ENCODE peak calls at places on chromosomes 4 and X, in seven cellular contexts. O is prostate gland, I is heart left ventricle, R is left lung, N is right lobe of liver, J is H9, E is endodermal cell. Z is an unnamed sample. For H3K4me1, the result is how much of the 10 kb centered on the place peaks cover.

GRCh38 chr4:157664726-157665125 is 444.2 kb downstream of the GRIA2 start:
- DNase-seq in O (no peak), I (no peak), R (no peak), N (no peak), J (no peak), E (no peak), Z (no peak)

GRCh38 chr4:5988086-5988845 is 30.0 kb downstream of the C4orf50 start:
- DNase-seq in O (no peak), I (no peak), R (no peak), N (no peak), J (peak), E (peak), Z (no peak)

GRCh38 chr4:140704964-140705363 is 51.2 kb downstream of the TBC1D9 start:
- DNase-seq in O (no peak), I (no peak), R (no peak), N (no peak), J (no peak), E (no peak), Z (no peak)

GRCh38 chr4:153684182-153685073 is at the start of gene TLR2:
- DNase-seq in O (peak), I (peak), R (peak), N (peak), J (peak), E (peak), Z (peak)

GRCh38 chrX:71606536-71607216 is 11.6 kb downstream of the CXCR3 start:
- DNase-seq in O (no peak), I (no peak), R (no peak), N (no peak), J (no peak), E (no peak), Z (no peak)

GRCh38 chr4:147409350-147409749 is 71.5 kb upstream of the EDNRA start:
- DNase-seq in O (no peak), I (no peak), R (no peak), N (no peak), J (no peak), E (no peak), Z (no peak)

GRCh38 chr4:14749910-14750309 is 252.4 kb upstream of the CPEB2 start:
- DNase-seq in O (peak), I (no peak), R (peak), N (no peak), J (peak), E (peak), Z (peak)

GRCh38 chrX:35890699-35891098 is 28.8 kb upstream of the CFAP47 start:
- DNase-seq in O (peak), I (no peak), R (no peak), N (no peak), J (peak), E (peak), Z (no peak)

GRCh38 chrX:78747471-78747870 is at the start of gene LPAR4:
- DNase-seq in O (no peak), I (no peak), R (no peak), N (no peak), J (peak), E (peak), Z (no peak)

GRCh38 chr4:150402968-150403367 is 179.0 kb upstream of the MAB21L2 start:
- DNase-seq in O (no peak), I (peak), R (peak), N (peak), J (no peak), E (peak), Z (peak)

GRCh38 chrX:154488336-154489075 is 1.9 kb downstream of the SLC10A3 start:
- DNase-seq in O (no peak), I (no peak), R (no peak), N (no peak), J (no peak), E (no peak), Z (no peak)

GRCh38 chr4:147799986-147800555 is 68.2 kb downstream of the ARHGAP10 start:
- DNase-seq in O (no peak), I (no peak), R (no peak), N (no peak), J (no peak), E (no peak), Z (no peak)

GRCh38 chr4:101931619-101932018 is 141.1 kb downstream of the BANK1 start:
- DNase-seq in O (no peak), I (no peak), R (no peak), N (no peak), J (no peak), E (no peak), Z (no peak)

GRCh38 chrX:373641-374471 is 12.9 kb downstream of the PPP2R3B start:
- DNase-seq in O (peak), I (no peak), R (no peak), N (no peak), J (peak), E (peak), Z (peak)

GRCh38 chrX:70032797-70033196 is 16.9 kb downstream of the AWAT2 start:
- DNase-seq in O (no peak), I (no peak), R (no peak), N (no peak), J (no peak), E (no peak), Z (no peak)

GRCh38 chr4:156971623-156972369 is at the start of gene PDGFC:
- DNase-seq in O (peak), I (peak), R (peak), N (peak), J (peak), E (peak), Z (peak)

GRCh38 chrX:66728818-66729271 is 90.0 kb upstream of the EDA2R start:
- DNase-seq in O (peak), I (peak), R (peak), N (no peak), J (peak), E (peak), Z (peak)

GRCh38 chr4:90542216-90542615 is 415.0 kb downstream of the CCSER1 start:
- DNase-seq in O (no peak), I (no peak), R (no peak), N (no peak), J (no peak), E (no peak), Z (no peak)

GRCh38 chr4:879730-880079 is 52.4 kb downstream of the GAK start:
- DNase-seq in O (no peak), I (no peak), R (no peak), N (no peak), J (no peak), E (no peak), Z (no peak)

GRCh38 chr4:2787230-2788100 is 5.4 kb upstream of the SH3BP2 start:
- DNase-seq in O (no peak), I (peak), R (peak), N (peak), J (peak), E (peak), Z (no peak)

GRCh38 chrX:24594531-24594930 is 52.6 kb downstream of the PCYT1B start:
- DNase-seq in O (no peak), I (no peak), R (no peak), N (no peak), J (no peak), E (no peak), Z (no peak)

GRCh38 chrX:55201930-55202579 is 18.1 kb upstream of the PAGE5 start:
- DNase-seq in O (no peak), I (no peak), R (no peak), N (no peak), J (no peak), E (no peak), Z (no peak)

GRCh38 chr4:5280845-5281244 is 229.6 kb downstream of the STK32B start:
- DNase-seq in O (no peak), I (no peak), R (no peak), N (no peak), J (no peak), E (no peak), Z (no peak)

GRCh38 chr4:73053076-73053475 is 16.4 kb downstream of the COX18 start:
- DNase-seq in O (no peak), I (no peak), R (no peak), N (no peak), J (no peak), E (no peak), Z (no peak)

GRCh38 chrX:69387559-69388487 is 116.3 kb upstream of the NALF2 start:
- DNase-seq in O (peak), I (no peak), R (peak), N (peak), J (peak), E (peak), Z (peak)

GRCh38 chr4:83516042-83516772 is 19.7 kb upstream of the GPAT3 start:
- DNase-seq in O (no peak), I (no peak), R (no peak), N (no peak), J (no peak), E (no peak), Z (no peak)

GRCh38 chr4:47686294-47686872 is 151.5 kb downstream of the CORIN start:
- DNase-seq in O (peak), I (peak), R (peak), N (peak), J (peak), E (peak), Z (peak)

GRCh38 chr4:159352609-159353008 is 249.7 kb downstream of the RAPGEF2 start:
- DNase-seq in O (no peak), I (no peak), R (no peak), N (no peak), J (no peak), E (no peak), Z (no peak)

GRCh38 chrX:119008122-119008744 is 33.8 kb downstream of the LONRF3 start:
- DNase-seq in O (peak), I (no peak), R (no peak), N (no peak), J (no peak), E (peak), Z (no peak)

GRCh38 chr4:36332023-36332781 is 50.8 kb downstream of the DTHD1 start:
- DNase-seq in O (no peak), I (no peak), R (no peak), N (no peak), J (no peak), E (no peak), Z (no peak)

GRCh38 chr4:189740873-189741272 is 199.8 kb upstream of the FRG1 start:
- DNase-seq in O (no peak), I (no peak), R (no peak), N (no peak), J (no peak), E (no peak), Z (no peak)

GRCh38 chr4:108029321-108029720 is 39.6 kb downstream of the HADH start:
- DNase-seq in O (no peak), I (no peak), R (no peak), N (no peak), J (no peak), E (no peak), Z (no peak)

GRCh38 chrX:9816094-9816700 is 30.0 kb downstream of the SHROOM2 start:
- DNase-seq in O (no peak), I (no peak), R (no peak), N (no peak), J (no peak), E (no peak), Z (no peak)

GRCh38 chr4:145830699-145831098 is 107.9 kb downstream of the ZNF827 start:
- DNase-seq in O (no peak), I (no peak), R (no peak), N (no peak), J (no peak), E (no peak), Z (no peak)

GRCh38 chrX:48520976-48521352 is 644 bp upstream of the EBP start:
- DNase-seq in O (no peak), I (no peak), R (peak), N (no peak), J (peak), E (no peak), Z (no peak)

GRCh38 chr4:66048861-66049260 is 378.6 kb upstream of the EPHA5 start:
- DNase-seq in O (no peak), I (no peak), R (no peak), N (no peak), J (no peak), E (no peak), Z (no peak)

GRCh38 chr4:6855692-6856297 is 53.8 kb upstream of the TBC1D14 start:
- DNase-seq in O (no peak), I (no peak), R (no peak), N (no peak), J (no peak), E (no peak), Z (no peak)

GRCh38 chrX:55452825-55453124 is 848 bp downstream of the MAGEH1 start:
- DNase-seq in O (no peak), I (no peak), R (no peak), N (no peak), J (no peak), E (no peak), Z (no peak)

GRCh38 chr4:8157496-8157895 is 1.1 kb downstream of the ABLIM2 start:
- DNase-seq in O (no peak), I (peak), R (no peak), N (no peak), J (peak), E (no peak), Z (peak)
- TF ChIP-seq CTCF in O (no peak), I (no peak), R (no peak), N (no peak), J (no peak), E (no peak), Z (no peak)

DNA sequence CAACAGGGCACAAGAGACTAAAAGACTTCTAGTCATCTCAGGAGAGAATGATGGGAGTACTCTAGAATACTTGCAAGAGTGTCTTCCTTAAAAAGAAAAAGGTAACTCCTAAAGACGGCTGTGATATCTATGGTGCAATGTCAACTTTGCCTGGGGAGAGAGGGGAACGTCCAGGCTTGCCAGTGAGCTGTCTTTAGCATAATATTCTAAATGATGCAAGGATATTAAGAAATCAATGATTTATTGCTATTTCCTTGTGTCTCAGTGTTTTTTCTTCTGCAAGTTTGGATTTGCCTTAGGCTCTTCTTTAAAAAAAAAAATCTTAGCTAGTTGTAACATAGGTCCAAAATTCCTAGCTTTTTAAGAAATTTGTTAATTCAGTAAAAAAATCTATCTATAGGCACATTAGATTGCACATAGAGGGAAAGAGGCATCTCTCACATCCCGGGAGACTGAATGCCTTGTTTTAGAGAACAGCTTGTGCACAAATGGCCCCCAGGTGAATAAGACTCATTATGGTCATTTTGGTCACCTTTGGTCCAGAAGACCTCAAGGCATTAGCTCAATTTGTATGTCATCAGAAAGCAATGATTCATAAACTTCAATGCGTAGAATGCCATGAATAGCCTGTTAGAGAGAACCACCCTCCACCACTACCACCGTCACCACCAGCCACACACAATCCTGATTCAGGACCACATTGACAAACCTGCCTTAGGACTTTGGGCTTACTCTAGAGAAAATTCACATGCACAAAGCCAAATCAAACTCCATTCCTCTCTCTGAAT is 104.1 kb downstream of the PALLD start:
- DNase-seq in O (peak), I (no peak), R (no peak), N (no peak), J (no peak), E (no peak), Z (no peak)
- H3K4me1 ChIP-seq in O (under half), I (under half), R (under half), N (under half), J (under half), E (under half), Z (half or more)

GRCh38 chrX:106932960-106933537 is 12.8 kb downstream of the CLDN2 start:
- DNase-seq in O (no peak), I (no peak), R (no peak), N (no peak), J (no peak), E (no peak), Z (no peak)

GRCh38 chrX:106932492-106932923 is 12.3 kb downstream of the CLDN2 start:
- DNase-seq in O (no peak), I (no peak), R (no peak), N (no peak), J (no peak), E (no peak), Z (no peak)

GRCh38 chrX:106935175-106935574 is 15.0 kb downstream of the CLDN2 start:
- DNase-seq in O (no peak), I (no peak), R (no peak), N (no peak), J (no peak), E (no peak), Z (no peak)

GRCh38 chrX:106931831-106932491 is 11.8 kb downstream of the CLDN2 start:
- DNase-seq in O (no peak), I (no peak), R (no peak), N (no peak), J (no peak), E (no peak), Z (no peak)

DNA sequence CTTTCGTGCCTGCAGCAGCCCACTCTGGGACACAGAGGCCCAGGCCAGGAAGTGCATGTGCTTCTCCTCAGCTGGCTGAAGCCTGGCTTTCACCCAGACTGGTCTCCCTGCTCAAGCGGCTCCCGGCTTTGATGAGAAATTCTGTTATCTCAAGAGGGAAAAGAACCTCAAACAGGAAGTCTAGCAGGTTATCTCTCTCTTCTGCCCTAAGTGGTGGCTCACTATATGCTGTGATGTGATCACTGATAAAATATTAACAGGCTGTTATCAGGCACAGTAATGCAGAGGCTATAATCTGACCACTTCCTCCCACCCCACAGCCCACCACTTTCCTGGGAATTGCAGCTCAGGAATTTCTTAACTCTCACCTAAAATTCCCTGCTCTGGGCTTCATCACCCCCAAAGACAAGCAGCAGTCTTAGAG is 13.3 kb downstream of the CLDN2 start:
- DNase-seq in O (no peak), I (no peak), R (peak), N (no peak), J (no peak), E (peak), Z (peak)
- H3K27ac ChIP-seq in O (no peak), I (no peak), R (no peak), N (peak), J (no peak), E (no peak), Z (no peak)

GRCh38 chrX:139759637-139760036 is 51.7 kb upstream of the MCF2 start:
- DNase-seq in O (no peak), I (no peak), R (no peak), N (no peak), J (no peak), E (peak), Z (no peak)
- TF ChIP-seq CTCF in O (no peak), I (peak), R (no peak), N (peak), J (peak), E (peak), Z (peak)

GRCh38 chr4:39620551-39620950 is 18.1 kb downstream of the SMIM14 start:
- DNase-seq in O (no peak), I (no peak), R (no peak), N (no peak), J (no peak), E (no peak), Z (no peak)

GRCh38 chr4:39616651-39617050 is 22.0 kb downstream of the SMIM14 start:
- DNase-seq in O (no peak), I (no peak), R (no peak), N (no peak), J (no peak), E (no peak), Z (no peak)

GRCh38 chr4:39621582-39621981 is 17.1 kb downstream of the SMIM14 start:
- DNase-seq in O (no peak), I (no peak), R (peak), N (no peak), J (peak), E (peak), Z (no peak)

GRCh38 chr4:39614487-39615162 is 24.0 kb downstream of the SMIM14 start:
- DNase-seq in O (no peak), I (no peak), R (no peak), N (no peak), J (no peak), E (no peak), Z (no peak)

DNA sequence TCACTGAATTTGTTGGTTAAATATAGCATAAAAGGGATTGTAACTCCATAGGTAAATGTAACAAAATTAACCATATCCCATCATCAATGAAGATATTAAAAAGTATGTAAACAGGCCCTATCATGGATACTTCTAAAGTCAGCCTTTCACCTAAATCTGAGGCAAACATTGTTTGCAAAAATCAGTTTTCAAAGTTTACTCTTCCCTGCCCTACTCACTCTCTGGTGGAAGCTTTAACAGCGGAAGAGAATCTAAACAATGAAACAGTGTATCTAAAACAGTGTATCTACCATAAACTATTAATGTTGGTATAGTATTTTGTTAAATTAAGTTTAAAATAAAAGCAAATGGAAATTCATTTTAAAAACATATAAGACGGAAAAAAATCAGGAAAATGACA is 21.1 kb downstream of the SMIM14 start:
- DNase-seq in O (no peak), I (no peak), R (no peak), N (no peak), J (no peak), E (no peak), Z (no peak)
- H3K4me1 ChIP-seq in O (under half), I (under half), R (under half), N (under half), J (under half), E (under half), Z (under half)

DNA sequence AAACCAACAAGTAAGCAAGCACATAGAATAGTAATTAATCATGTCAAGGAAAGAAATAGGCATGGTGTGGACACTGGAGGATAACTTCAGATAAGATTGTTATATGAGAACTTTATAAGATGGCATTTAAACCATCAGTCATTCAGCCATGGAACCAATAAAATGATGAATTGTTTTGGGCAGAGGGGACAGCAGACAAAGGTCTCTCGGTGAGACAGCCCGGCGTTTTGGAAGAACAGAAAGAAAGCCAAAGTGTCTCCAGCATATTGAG is 809 bp upstream of the PPM1K start:
- DNase-seq in O (no peak), I (no peak), R (no peak), N (no peak), J (no peak), E (no peak), Z (no peak)
- H3K27ac ChIP-seq in O (peak), I (peak), R (peak), N (peak), J (no peak), E (peak), Z (peak)

Z was measured in left ventricle myocardium inferior.